ENCODE peak calls at places on chromosomes 3 and 15, in five cellular contexts. U, P, V, L and T are unnamed samples.

GRCh38 chr3:184160456-184160855 is 5.3 kb downstream of the DVL3 start:
- DNase-seq in U (no peak), P (no peak), V (no peak), L (no peak), T (peak)

GRCh38 chr3:10263549-10264363 is 15.5 kb downstream of the TATDN2 start:
- DNase-seq in U (peak), P (peak), V (peak), L (no peak), T (peak)

GRCh38 chr3:187669675-187670504 is at the start of gene SST:
- DNase-seq in U (peak), P (peak), V (peak), L (no peak), T (peak)

GRCh38 chr3:114454592-114455251 is 160.9 kb downstream of the TIGIT start:
- DNase-seq in U (no peak), P (peak), V (peak), L (peak), T (no peak)

GRCh38 chr3:72287941-72288340 is 503.0 kb upstream of the PROK2 start:
- DNase-seq in U (no peak), P (no peak), V (no peak), L (no peak), T (no peak)

GRCh38 chr15:73922186-73923151 is 3.8 kb upstream of the LOXL1 start:
- DNase-seq in U (peak), P (peak), V (peak), L (peak), T (peak)

GRCh38 chr3:37056826-37057225 is 63.5 kb downstream of the MLH1 start:
- DNase-seq in U (no peak), P (no peak), V (no peak), L (no peak), T (no peak)

GRCh38 chr3:31356941-31357340 is 175.8 kb upstream of the STT3B start:
- DNase-seq in U (peak), P (peak), V (no peak), L (no peak), T (no peak)

GRCh38 chr3:12841085-12841969 is at the start of gene RPL32:
- DNase-seq in U (peak), P (peak), V (peak), L (peak), T (peak)

GRCh38 chr3:188389711-188390346 is 235.9 kb downstream of the LPP start:
- DNase-seq in U (peak), P (no peak), V (no peak), L (no peak), T (no peak)